ENCODE peak calls at places on chromosome 20, in ten cellular contexts. V is RCC 7860; K is amygdala; A is activated T-helper 1 cell treated with Interleukin-2 at 50 U/mL for 16 hours; B is CD8-positive, alpha-beta memory T cell; I is effector memory CD8-positive, alpha-beta T cell; W is NCI-H524; Y is NCI-H2081; D is stimulated activated CD4-positive, alpha-beta T cell treated with anti-CD3 and anti-CD28 coated beads, TNF-alpha, amount 100 ng/mL, for 4 hours; N is nephron progenitor cell. U is an unnamed sample.

GRCh38 chr20:37411408-37412306 is 65.7 kb downstream of the SRC start:
- DNase-seq in V (no peak), K (no peak), A (no peak), B (no peak), I (peak), W (no peak), Y (no peak), D (no peak), N (no peak), U (peak)

GRCh38 chr20:33521461-33521860 is 31.6 kb downstream of the CBFA2T2 start:
- DNase-seq in V (no peak), K (no peak), A (no peak), B (no peak), I (no peak), W (peak), Y (peak), D (no peak), N (no peak), U (no peak)

GRCh38 chr20:58571341-58571941 is 56.2 kb upstream of the APCDD1L start:
- DNase-seq in V (peak), K (no peak), A (no peak), B (no peak), I (no peak), W (no peak), Y (no peak), D (no peak), N (no peak), U (no peak)

GRCh38 chr20:41204304-41205265 is 67.2 kb downstream of the PLCG1 start:
- DNase-seq in V (no peak), K (peak), A (no peak), B (no peak), I (no peak), W (no peak), Y (no peak), D (no peak), N (no peak), U (no peak)

GRCh38 chr20:37519508-37520416 is 1.3 kb upstream of the NNAT start:
- DNase-seq in V (no peak), K (no peak), A (no peak), B (no peak), I (no peak), W (peak), Y (peak), D (no peak), N (peak), U (peak)

GRCh38 chr20:60008130-60008808 is 50.0 kb downstream of the CDH26 start:
- DNase-seq in V (no peak), K (no peak), A (no peak), B (no peak), I (no peak), W (no peak), Y (no peak), D (no peak), N (no peak), U (no peak)

GRCh38 chr20:32574296-32575226 is 10.6 kb downstream of the NOL4L start:
- DNase-seq in V (peak), K (no peak), A (no peak), B (no peak), I (no peak), W (peak), Y (no peak), D (no peak), N (no peak), U (no peak)

GRCh38 chr20:58647162-58647813 is 3.8 kb upstream of the STX16 start:
- DNase-seq in V (no peak), K (no peak), A (no peak), B (no peak), I (no peak), W (no peak), Y (no peak), D (no peak), N (no peak), U (no peak)

GRCh38 chr20:48574383-48574782 is 253.4 kb downstream of the PREX1 start:
- DNase-seq in V (no peak), K (no peak), A (no peak), B (no peak), I (no peak), W (peak), Y (no peak), D (no peak), N (no peak), U (peak)

GRCh38 chr20:41316602-41317535 is 662 bp downstream of the ZHX3 start:
- DNase-seq in V (peak), K (peak), A (peak), B (peak), I (peak), W (peak), Y (peak), D (peak), N (peak), U (peak)

GRCh38 chr20:9200620-9201019 is 131.7 kb downstream of the PLCB4 start:
- DNase-seq in V (peak), K (no peak), A (no peak), B (no peak), I (no peak), W (no peak), Y (no peak), D (no peak), N (no peak), U (no peak)

GRCh38 chr20:755931-756330 is 12.4 kb downstream of the SLC52A3 start:
- DNase-seq in V (no peak), K (no peak), A (no peak), B (no peak), I (no peak), W (no peak), Y (no peak), D (no peak), N (no peak), U (no peak)

GRCh38 chr20:5272268-5272667 is 44.5 kb downstream of the PROKR2 start:
- DNase-seq in V (no peak), K (no peak), A (no peak), B (no peak), I (no peak), W (no peak), Y (no peak), D (no peak), N (no peak), U (no peak)

GRCh38 chr20:61725145-61725544 is 340.5 kb downstream of the TAF4 start:
- DNase-seq in V (no peak), K (no peak), A (no peak), B (no peak), I (no peak), W (no peak), Y (no peak), D (no peak), N (no peak), U (no peak)

GRCh38 chr20:62045529-62046277 is 20.0 kb downstream of the TAF4 start:
- DNase-seq in V (no peak), K (no peak), A (no peak), B (no peak), I (no peak), W (no peak), Y (no peak), D (no peak), N (no peak), U (peak)

GRCh38 chr20:9514461-9515210 is at the start of gene LAMP5:
- DNase-seq in V (no peak), K (peak), A (no peak), B (no peak), I (no peak), W (peak), Y (no peak), D (no peak), N (peak), U (peak)

GRCh38 chr20:50340586-50340985 is 150.0 kb downstream of the CEBPB start:
- DNase-seq in V (no peak), K (no peak), A (no peak), B (no peak), I (no peak), W (no peak), Y (no peak), D (no peak), N (no peak), U (no peak)

GRCh38 chr20:50169329-50169823 is 15.9 kb upstream of the PEDS1 start:
- DNase-seq in V (peak), K (peak), A (peak), B (peak), I (peak), W (peak), Y (peak), D (peak), N (peak), U (peak)

GRCh38 chr20:4684837-4685413 is 36.8 kb upstream of the PRND start:
- DNase-seq in V (peak), K (no peak), A (no peak), B (no peak), I (no peak), W (no peak), Y (no peak), D (no peak), N (no peak), U (no peak)

GRCh38 chr20:57526067-57526884 is 1.3 kb upstream of the CTCFL start:
- DNase-seq in V (no peak), K (no peak), A (no peak), B (no peak), I (no peak), W (no peak), Y (no peak), D (no peak), N (peak), U (peak)

GRCh38 chr20:56454754-56455153 is 13.7 kb upstream of the RTF2 start:
- DNase-seq in V (no peak), K (no peak), A (no peak), B (no peak), I (no peak), W (no peak), Y (no peak), D (no peak), N (no peak), U (no peak)

GRCh38 chr20:52552181-52552872 is 360.7 kb upstream of the ZFP64 start:
- DNase-seq in V (peak), K (no peak), A (no peak), B (no peak), I (no peak), W (no peak), Y (no peak), D (no peak), N (no peak), U (no peak)